ENCODE peak calls at places on chromosomes 1 and 21, in six cellular contexts. One of them, this sample, is unnamed.

GRCh38 chr1:221865808-221866207 is 123.9 kb upstream of the DUSP10 start:
- DNase-seq in EL: peak
- DNase-seq in T-helper 1 cell: no peak
- DNase-seq in activated T-cell treated with anti-CD3 and anti-CD28 coated beads for 24 hours: no peak
- DNase-seq in ureter: no peak
- DNase-seq in upper lobe of right lung: no peak
- DNase-seq in this sample: no peak

GRCh38 chr1:53654216-53655210 is 84.5 kb downstream of the GLIS1 start:
- DNase-seq in EL: peak
- DNase-seq in T-helper 1 cell: no peak
- DNase-seq in activated T-cell treated with anti-CD3 and anti-CD28 coated beads for 24 hours: no peak
- DNase-seq in ureter: no peak
- DNase-seq in upper lobe of right lung: peak
- DNase-seq in this sample: peak

GRCh38 chr21:38646213-38646837 is 148.0 kb upstream of the ERG start:
- DNase-seq in EL: peak
- DNase-seq in T-helper 1 cell: no peak
- DNase-seq in activated T-cell treated with anti-CD3 and anti-CD28 coated beads for 24 hours: no peak
- DNase-seq in ureter: no peak
- DNase-seq in upper lobe of right lung: no peak
- DNase-seq in this sample: no peak

GRCh38 chr1:92184632-92185031 is 33.1 kb upstream of the C1orf146 start:
- DNase-seq in EL: peak
- DNase-seq in T-helper 1 cell: no peak
- DNase-seq in activated T-cell treated with anti-CD3 and anti-CD28 coated beads for 24 hours: no peak
- DNase-seq in ureter: no peak
- DNase-seq in upper lobe of right lung: no peak
- DNase-seq in this sample: no peak

GRCh38 chr21:42532466-42533181 is 19.0 kb downstream of the SLC37A1 start:
- DNase-seq in EL: peak
- DNase-seq in T-helper 1 cell: no peak
- DNase-seq in activated T-cell treated with anti-CD3 and anti-CD28 coated beads for 24 hours: no peak
- DNase-seq in ureter: peak
- DNase-seq in upper lobe of right lung: peak
- DNase-seq in this sample: peak

GRCh38 chr21:34932233-34932632 is 116.9 kb downstream of the RUNX1 start:
- DNase-seq in EL: no peak
- DNase-seq in T-helper 1 cell: no peak
- DNase-seq in activated T-cell treated with anti-CD3 and anti-CD28 coated beads for 24 hours: no peak
- DNase-seq in ureter: no peak
- DNase-seq in upper lobe of right lung: no peak
- DNase-seq in this sample: no peak

GRCh38 chr1:30060738-30061137 is 662.6 kb downstream of the MATN1 start:
- DNase-seq in EL: no peak
- DNase-seq in T-helper 1 cell: no peak
- DNase-seq in activated T-cell treated with anti-CD3 and anti-CD28 coated beads for 24 hours: no peak
- DNase-seq in ureter: no peak
- DNase-seq in upper lobe of right lung: peak
- DNase-seq in this sample: no peak

GRCh38 chr1:54404263-54404662 is 1.9 kb downstream of the SSBP3 start:
- DNase-seq in EL: no peak
- DNase-seq in T-helper 1 cell: no peak
- DNase-seq in activated T-cell treated with anti-CD3 and anti-CD28 coated beads for 24 hours: no peak
- DNase-seq in ureter: no peak
- DNase-seq in upper lobe of right lung: no peak
- DNase-seq in this sample: no peak

GRCh38 chr1:232568906-232569305 is 61.0 kb downstream of the SIPA1L2 start:
- DNase-seq in EL: no peak
- DNase-seq in T-helper 1 cell: no peak
- DNase-seq in activated T-cell treated with anti-CD3 and anti-CD28 coated beads for 24 hours: no peak
- DNase-seq in ureter: no peak
- DNase-seq in upper lobe of right lung: no peak
- DNase-seq in this sample: no peak

GRCh38 chr1:5956022-5956830 is 36.0 kb downstream of the NPHP4 start:
- DNase-seq in EL: no peak
- DNase-seq in T-helper 1 cell: no peak
- DNase-seq in activated T-cell treated with anti-CD3 and anti-CD28 coated beads for 24 hours: no peak
- DNase-seq in ureter: no peak
- DNase-seq in upper lobe of right lung: peak
- DNase-seq in this sample: no peak

GRCh38 chr1:110292327-110292741 is 46.8 kb upstream of the RBM15 start:
- DNase-seq in EL: peak
- DNase-seq in T-helper 1 cell: no peak
- DNase-seq in activated T-cell treated with anti-CD3 and anti-CD28 coated beads for 24 hours: no peak
- DNase-seq in ureter: no peak
- DNase-seq in upper lobe of right lung: no peak
- DNase-seq in this sample: no peak

GRCh38 chr1:167713330-167714081 is 8.3 kb upstream of the MPZL1 start:
- DNase-seq in EL: peak
- DNase-seq in T-helper 1 cell: no peak
- DNase-seq in activated T-cell treated with anti-CD3 and anti-CD28 coated beads for 24 hours: no peak
- DNase-seq in ureter: no peak
- DNase-seq in upper lobe of right lung: peak
- DNase-seq in this sample: peak

This sample was measured in spleen.